ENCODE peak calls at places on chromosomes 11 and 22, in seven cellular contexts. H is SK-N-MC, N is GM12878, X is spleen, D is GM23338, U is endothelial cell of umbilical vein, L is vagina. E is an unnamed sample.

GRCh38 chr22:47850644-47851151 is 1088.2 kb downstream of the TBC1D22A start:
- DNase-seq in H (no peak), X (no peak), N (no peak), U (no peak), L (no peak), D (no peak), E (no peak)

GRCh38 chr11:33869511-33870422 is 22.1 kb downstream of the LMO2 start:
- DNase-seq in N (no peak), X (peak), D (peak), H (no peak), U (peak), L (no peak), E (no peak)

GRCh38 chr11:45095691-45096010 is 50.8 kb upstream of the PRDM11 start:
- DNase-seq in L (no peak), X (no peak), D (no peak), N (no peak), H (no peak), U (no peak), E (no peak)

GRCh38 chr11:130655308-130655707 is 206.9 kb downstream of the ADAMTS15 start:
- DNase-seq in U (no peak), H (no peak), N (no peak), L (no peak), X (no peak), D (no peak), E (no peak)

GRCh38 chr11:704799-705645 is 1.0 kb upstream of the EPS8L2 start:
- DNase-seq in L (no peak), D (no peak), H (no peak), U (no peak), N (no peak), X (peak), E (peak)

GRCh38 chr22:49052560-49052959 is 775.1 kb downstream of the BRD1 start:
- DNase-seq in H (no peak), N (no peak), L (no peak), X (no peak), U (no peak), D (no peak), E (no peak)

GRCh38 chr11:209275-210121 is 2.0 kb downstream of the RIC8A start:
- DNase-seq in N (no peak), L (no peak), D (no peak), H (no peak), X (peak), U (peak), E (peak)

GRCh38 chr11:123429336-123429735 is 733 bp upstream of the GRAMD1B start:
- DNase-seq in X (no peak), U (no peak), D (no peak), H (no peak), N (no peak), L (no peak), E (no peak)

GRCh38 chr11:13958596-13958995 is 3.9 kb upstream of the SPON1 start:
- DNase-seq in D (no peak), U (no peak), H (no peak), X (no peak), L (no peak), N (no peak), E (no peak)

GRCh38 chr22:41524809-41525449 is 19.3 kb downstream of the POLR3H start:
- DNase-seq in L (no peak), D (peak), N (no peak), X (peak), U (no peak), H (no peak), E (no peak)

GRCh38 chr11:115132829-115133228 is 371.4 kb downstream of the CADM1 start:
- DNase-seq in X (no peak), N (no peak), H (no peak), L (no peak), U (no peak), D (peak), E (no peak)

GRCh38 chr11:34640050-34640971 is 19.4 kb downstream of the EHF start:
- DNase-seq in U (no peak), N (no peak), L (no peak), D (no peak), H (no peak), X (no peak), E (no peak)

GRCh38 chr11:6926208-6927029 is at the start of gene ZNF215:
- DNase-seq in H (no peak), N (no peak), D (peak), X (peak), U (peak), L (no peak), E (peak)

GRCh38 chr22:22721681-22722309 is 77.4 kb downstream of the GGTLC2 start:
- DNase-seq in U (no peak), N (peak), X (no peak), H (no peak), L (no peak), D (no peak), E (no peak)

GRCh38 chr11:10307022-10307410 is 2.1 kb downstream of the ADM start:
- DNase-seq in N (no peak), X (no peak), D (no peak), U (no peak), L (no peak), H (no peak), E (no peak)

GRCh38 chr22:44693756-44694155 is 8.2 kb upstream of the PRR5 start:
- DNase-seq in L (no peak), D (no peak), N (no peak), U (no peak), H (no peak), X (no peak), E (no peak)

GRCh38 chr11:13000721-13001120 is 8.4 kb upstream of the RASSF10 start:
- DNase-seq in H (no peak), X (no peak), N (no peak), L (no peak), D (no peak), U (no peak), E (no peak)

GRCh38 chr11:46895821-46896220 is 22.5 kb downstream of the LRP4 start:
- DNase-seq in D (no peak), H (no peak), N (no peak), U (no peak), L (no peak), X (peak), E (peak)

GRCh38 chr11:105100206-105100605 is 39.4 kb downstream of the CARD18 start:
- DNase-seq in N (no peak), U (peak), L (no peak), H (no peak), D (no peak), X (no peak), E (no peak)

GRCh38 chr22:31945478-31945815 is 1.1 kb downstream of the YWHAH start:
- DNase-seq in L (no peak), X (no peak), D (no peak), H (no peak), U (no peak), N (no peak), E (no peak)

GRCh38 chr11:124518900-124519541 is 24.4 kb downstream of the OR8B12 start:
- DNase-seq in H (no peak), L (no peak), X (no peak), D (peak), N (no peak), U (no peak), E (no peak)

GRCh38 chr11:848380-848931 is 5.8 kb downstream of the TSPAN4 start:
- DNase-seq in H (no peak), N (no peak), U (peak), X (peak), L (no peak), D (peak), E (no peak)

GRCh38 chr11:726278-726915 is 20.4 kb downstream of the EPS8L2 start:
- DNase-seq in N (no peak), X (peak), L (no peak), H (no peak), U (no peak), D (peak), E (peak)

GRCh38 chr22:28015676-28016601 is 96.9 kb upstream of the PITPNB start:
- DNase-seq in L (no peak), N (no peak), H (no peak), X (peak), U (no peak), D (no peak), E (peak)
- TF ChIP-seq POLR2AphosphoS5 in L (no peak), N (no peak), H (no peak), X (no peak), U (no peak), D (no peak), E (no peak)

DNA sequence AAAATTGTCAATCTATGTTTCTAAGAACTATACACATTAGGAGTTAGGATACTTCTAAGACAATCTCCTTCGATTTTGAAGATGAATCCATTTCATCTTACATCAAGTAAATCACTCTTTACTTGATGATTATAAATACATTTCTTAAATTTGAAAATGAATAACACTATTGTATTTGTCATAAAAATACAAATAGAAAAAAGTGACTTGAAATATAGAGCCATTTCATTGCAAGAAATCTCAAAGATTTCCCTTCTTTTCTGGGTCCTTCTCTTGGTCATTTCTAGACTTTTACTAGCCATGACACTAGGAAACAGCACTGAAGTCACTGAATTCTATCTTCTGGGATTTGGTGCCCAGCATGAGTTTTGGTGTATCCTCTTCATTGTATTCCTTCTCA is at the start of gene OR5AK2:
- DNase-seq in U (no peak), D (no peak), L (no peak), X (no peak), H (no peak), N (no peak), E (no peak)
- TF ChIP-seq POLR2AphosphoS5 in U (no peak), D (no peak), L (no peak), X (no peak), H (no peak), N (no peak), E (no peak)

GRCh38 chr11:73916435-73916834 is 34.4 kb upstream of the DNAJB13 start:
- DNase-seq in X (no peak), U (no peak), H (no peak), D (no peak), N (no peak), L (no peak), E (no peak)
- TF ChIP-seq POLR2AphosphoS5 in X (no peak), U (no peak), H (no peak), D (no peak), N (no peak), L (no peak), E (no peak)

GRCh38 chr11:66419825-66420224 is 1.0 kb upstream of the NPAS4 start:
- DNase-seq in L (no peak), D (peak), X (no peak), U (no peak), N (no peak), H (no peak), E (no peak)
- TF ChIP-seq POLR2AphosphoS5 in L (no peak), D (no peak), X (no peak), U (no peak), N (no peak), H (no peak), E (no peak)

DNA sequence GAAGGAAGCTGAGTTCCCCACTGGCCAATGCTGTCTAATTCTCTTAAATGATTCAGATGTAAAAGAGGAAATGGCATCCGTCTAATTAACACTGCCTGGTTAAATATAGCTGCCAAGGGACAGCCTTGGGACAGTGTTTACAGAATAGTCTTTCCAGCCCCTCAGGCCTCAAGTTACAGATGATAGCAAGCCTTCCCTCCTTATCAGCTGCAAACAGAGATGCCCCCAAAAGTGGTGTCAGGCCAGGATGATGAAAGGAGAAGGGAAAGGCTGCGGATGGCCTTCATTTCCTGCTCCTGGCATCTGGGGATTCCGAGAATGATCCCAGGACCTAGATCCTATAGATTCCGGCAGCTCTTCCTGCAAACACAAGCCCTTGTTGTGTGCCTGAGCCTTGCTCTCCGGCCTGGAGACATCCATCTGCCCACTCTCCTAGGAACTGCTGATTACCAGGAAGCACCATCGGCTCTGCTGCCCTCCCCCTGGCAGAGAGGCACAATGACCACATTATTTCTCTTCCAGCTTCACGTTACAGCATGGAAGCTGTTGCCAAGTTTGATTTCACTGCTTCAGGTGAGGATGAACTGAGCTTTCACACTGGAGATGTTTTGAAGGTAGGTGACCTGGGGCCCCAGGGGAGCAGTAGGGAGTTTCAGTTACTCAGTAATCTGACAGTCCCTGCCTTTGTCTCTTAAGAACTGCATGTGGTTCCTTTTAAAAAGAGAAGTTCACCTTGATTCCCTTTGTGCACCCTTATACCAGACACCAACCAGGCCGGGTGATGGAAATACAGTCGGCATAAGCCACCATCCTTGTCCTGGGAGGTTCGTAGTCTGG is 13.4 kb upstream of the TMA7B start:
- DNase-seq in X (no peak), H (no peak), L (no peak), D (no peak), N (no peak), U (peak), E (no peak)
- TF ChIP-seq POLR2AphosphoS5 in X (peak), H (no peak), L (no peak), D (no peak), N (no peak), U (no peak), E (no peak)

DNA sequence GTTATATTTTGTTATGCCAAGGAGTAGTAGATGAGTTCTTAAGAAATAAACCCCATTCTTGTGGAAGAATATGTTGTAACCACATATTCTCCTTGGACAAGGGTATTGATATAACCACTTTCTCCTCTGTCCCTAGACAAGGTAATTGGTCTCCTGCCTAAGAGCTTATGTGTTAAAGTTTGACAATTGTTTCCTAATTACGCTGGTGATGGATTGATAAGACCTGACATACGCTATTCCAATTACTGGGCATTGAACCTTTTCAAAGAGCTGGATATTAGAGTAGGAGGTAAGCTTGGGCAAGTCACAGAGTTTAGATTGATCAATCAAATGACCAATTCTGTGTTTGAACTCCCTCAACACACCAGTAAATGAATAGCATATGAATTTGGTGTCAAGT is 88.9 kb downstream of the RAB38 start:
- DNase-seq in L (no peak), X (no peak), D (no peak), H (no peak), N (no peak), U (no peak), E (no peak)
- TF ChIP-seq POLR2AphosphoS5 in L (no peak), X (no peak), D (no peak), H (no peak), N (no peak), U (no peak), E (no peak)